ENCODE peak calls at places on chromosome 14, in four cellular contexts. One of them, this sample, is unnamed.

GRCh38 chr14:51733147-51733546 is 81.4 kb downstream of the FRMD6 start:
- DNase-seq in activated naive CD4-positive, alpha-beta T cell treated with anti-CD3 and anti-CD28 coated beads, Interleukin-2, amount 50 U/mL, for 16 hours: no peak
- DNase-seq in choroid plexus epithelial cell: no peak
- DNase-seq in retina: no peak
- DNase-seq in this sample: no peak

GRCh38 chr14:94974422-94974821 is 182.9 kb downstream of the DICER1 start:
- DNase-seq in retina: no peak
- DNase-seq in choroid plexus epithelial cell: no peak
- DNase-seq in activated naive CD4-positive, alpha-beta T cell treated with anti-CD3 and anti-CD28 coated beads, Interleukin-2, amount 50 U/mL, for 16 hours: no peak
- DNase-seq in this sample: no peak

GRCh38 chr14:84857571-84857970 is 672.4 kb upstream of the FLRT2 start:
- DNase-seq in retina: no peak
- DNase-seq in activated naive CD4-positive, alpha-beta T cell treated with anti-CD3 and anti-CD28 coated beads, Interleukin-2, amount 50 U/mL, for 16 hours: no peak
- DNase-seq in choroid plexus epithelial cell: peak
- DNase-seq in this sample: no peak

GRCh38 chr14:28770574-28770973 is 4.0 kb downstream of the FOXG1 start:
- DNase-seq in choroid plexus epithelial cell: no peak
- DNase-seq in activated naive CD4-positive, alpha-beta T cell treated with anti-CD3 and anti-CD28 coated beads, Interleukin-2, amount 50 U/mL, for 16 hours: no peak
- DNase-seq in retina: peak
- DNase-seq in this sample: no peak

GRCh38 chr14:65279958-65280357 is 132.6 kb upstream of the FUT8 start:
- DNase-seq in choroid plexus epithelial cell: no peak
- DNase-seq in retina: no peak
- DNase-seq in activated naive CD4-positive, alpha-beta T cell treated with anti-CD3 and anti-CD28 coated beads, Interleukin-2, amount 50 U/mL, for 16 hours: no peak
- DNase-seq in this sample: no peak

GRCh38 chr14:68561531-68562007 is 231.3 kb downstream of the ZFP36L1 start:
- DNase-seq in retina: peak
- DNase-seq in activated naive CD4-positive, alpha-beta T cell treated with anti-CD3 and anti-CD28 coated beads, Interleukin-2, amount 50 U/mL, for 16 hours: no peak
- DNase-seq in choroid plexus epithelial cell: no peak
- DNase-seq in this sample: no peak

GRCh38 chr14:23645812-23646647 is 9.9 kb downstream of the DHRS2 start:
- DNase-seq in retina: no peak
- DNase-seq in activated naive CD4-positive, alpha-beta T cell treated with anti-CD3 and anti-CD28 coated beads, Interleukin-2, amount 50 U/mL, for 16 hours: no peak
- DNase-seq in choroid plexus epithelial cell: no peak
- DNase-seq in this sample: no peak

GRCh38 chr14:23631702-23632460 is 4.3 kb upstream of the DHRS2 start:
- DNase-seq in activated naive CD4-positive, alpha-beta T cell treated with anti-CD3 and anti-CD28 coated beads, Interleukin-2, amount 50 U/mL, for 16 hours: peak
- DNase-seq in choroid plexus epithelial cell: peak
- DNase-seq in retina: peak
- DNase-seq in this sample: peak

GRCh38 chr14:32703246-32703645 is 235.4 kb upstream of the NPAS3 start:
- DNase-seq in activated naive CD4-positive, alpha-beta T cell treated with anti-CD3 and anti-CD28 coated beads, Interleukin-2, amount 50 U/mL, for 16 hours: no peak
- DNase-seq in choroid plexus epithelial cell: peak
- DNase-seq in retina: no peak
- DNase-seq in this sample: no peak

GRCh38 chr14:56262530-56262929 is 144.3 kb downstream of the PELI2 start:
- DNase-seq in activated naive CD4-positive, alpha-beta T cell treated with anti-CD3 and anti-CD28 coated beads, Interleukin-2, amount 50 U/mL, for 16 hours: no peak
- DNase-seq in retina: no peak
- DNase-seq in choroid plexus epithelial cell: no peak
- DNase-seq in this sample: no peak

GRCh38 chr14:32252030-32252670 is 49.1 kb upstream of the RNU6-8 start:
- DNase-seq in choroid plexus epithelial cell: peak
- DNase-seq in activated naive CD4-positive, alpha-beta T cell treated with anti-CD3 and anti-CD28 coated beads, Interleukin-2, amount 50 U/mL, for 16 hours: peak
- DNase-seq in retina: peak
- DNase-seq in this sample: peak

GRCh38 chr14:77181124-77181602 is 435 bp upstream of the TMEM63C start:
- DNase-seq in choroid plexus epithelial cell: no peak
- DNase-seq in activated naive CD4-positive, alpha-beta T cell treated with anti-CD3 and anti-CD28 coated beads, Interleukin-2, amount 50 U/mL, for 16 hours: no peak
- DNase-seq in retina: no peak
- DNase-seq in this sample: no peak

GRCh38 chr14:20455355-20456300 is 602 bp downstream of the APEX1 start:
- DNase-seq in choroid plexus epithelial cell: peak
- DNase-seq in activated naive CD4-positive, alpha-beta T cell treated with anti-CD3 and anti-CD28 coated beads, Interleukin-2, amount 50 U/mL, for 16 hours: no peak
- DNase-seq in retina: no peak
- DNase-seq in this sample: peak

GRCh38 chr14:68784298-68784910 is 8.5 kb downstream of the ZFP36L1 start:
- DNase-seq in choroid plexus epithelial cell: no peak
- DNase-seq in retina: no peak
- DNase-seq in activated naive CD4-positive, alpha-beta T cell treated with anti-CD3 and anti-CD28 coated beads, Interleukin-2, amount 50 U/mL, for 16 hours: no peak
- DNase-seq in this sample: peak

GRCh38 chr14:48616941-48617340 is 941.5 kb upstream of the MDGA2 start:
- DNase-seq in choroid plexus epithelial cell: no peak
- DNase-seq in retina: peak
- DNase-seq in activated naive CD4-positive, alpha-beta T cell treated with anti-CD3 and anti-CD28 coated beads, Interleukin-2, amount 50 U/mL, for 16 hours: no peak
- DNase-seq in this sample: no peak

GRCh38 chr14:77158175-77158908 is 16.8 kb upstream of the ZDHHC22 start:
- DNase-seq in choroid plexus epithelial cell: peak
- DNase-seq in retina: peak
- DNase-seq in activated naive CD4-positive, alpha-beta T cell treated with anti-CD3 and anti-CD28 coated beads, Interleukin-2, amount 50 U/mL, for 16 hours: no peak
- DNase-seq in this sample: peak

GRCh38 chr14:80315681-80316080 is 104.4 kb upstream of the DIO2 start:
- DNase-seq in activated naive CD4-positive, alpha-beta T cell treated with anti-CD3 and anti-CD28 coated beads, Interleukin-2, amount 50 U/mL, for 16 hours: no peak
- DNase-seq in retina: peak
- DNase-seq in choroid plexus epithelial cell: peak
- DNase-seq in this sample: no peak

GRCh38 chr14:69207435-69208041 is 16.2 kb downstream of the EXD2 start:
- DNase-seq in activated naive CD4-positive, alpha-beta T cell treated with anti-CD3 and anti-CD28 coated beads, Interleukin-2, amount 50 U/mL, for 16 hours: no peak
- DNase-seq in choroid plexus epithelial cell: no peak
- DNase-seq in retina: no peak
- DNase-seq in this sample: no peak

GRCh38 chr14:28305938-28306337 is 460.6 kb upstream of the FOXG1 start:
- DNase-seq in retina: no peak
- DNase-seq in choroid plexus epithelial cell: no peak
- DNase-seq in activated naive CD4-positive, alpha-beta T cell treated with anti-CD3 and anti-CD28 coated beads, Interleukin-2, amount 50 U/mL, for 16 hours: no peak
- DNase-seq in this sample: no peak

GRCh38 chr14:21985081-21985480 is 311.5 kb upstream of the OR4E1 start:
- DNase-seq in choroid plexus epithelial cell: no peak
- DNase-seq in retina: no peak
- DNase-seq in activated naive CD4-positive, alpha-beta T cell treated with anti-CD3 and anti-CD28 coated beads, Interleukin-2, amount 50 U/mL, for 16 hours: no peak
- DNase-seq in this sample: no peak

GRCh38 chr14:38208825-38209562 is 1.3 kb downstream of the SSTR1 start:
- DNase-seq in activated naive CD4-positive, alpha-beta T cell treated with anti-CD3 and anti-CD28 coated beads, Interleukin-2, amount 50 U/mL, for 16 hours: peak
- DNase-seq in choroid plexus epithelial cell: peak
- DNase-seq in retina: peak
- DNase-seq in this sample: peak

GRCh38 chr14:54209501-54210231 is 187.1 kb upstream of the CDKN3 start:
- DNase-seq in retina: no peak
- DNase-seq in activated naive CD4-positive, alpha-beta T cell treated with anti-CD3 and anti-CD28 coated beads, Interleukin-2, amount 50 U/mL, for 16 hours: no peak
- DNase-seq in choroid plexus epithelial cell: peak
- DNase-seq in this sample: peak

GRCh38 chr14:70280931-70281330 is 78.6 kb downstream of the COX16 start:
- DNase-seq in activated naive CD4-positive, alpha-beta T cell treated with anti-CD3 and anti-CD28 coated beads, Interleukin-2, amount 50 U/mL, for 16 hours: no peak
- DNase-seq in choroid plexus epithelial cell: no peak
- DNase-seq in retina: no peak
- DNase-seq in this sample: no peak

GRCh38 chr14:67934087-67934486 is 114.5 kb downstream of the RAD51B start:
- DNase-seq in retina: peak
- DNase-seq in choroid plexus epithelial cell: peak
- DNase-seq in activated naive CD4-positive, alpha-beta T cell treated with anti-CD3 and anti-CD28 coated beads, Interleukin-2, amount 50 U/mL, for 16 hours: no peak
- DNase-seq in this sample: peak

GRCh38 chr14:72472845-72473244 is 421.1 kb downstream of the DPF3 start:
- DNase-seq in activated naive CD4-positive, alpha-beta T cell treated with anti-CD3 and anti-CD28 coated beads, Interleukin-2, amount 50 U/mL, for 16 hours: no peak
- DNase-seq in choroid plexus epithelial cell: peak
- DNase-seq in retina: no peak
- DNase-seq in this sample: no peak

GRCh38 chr14:75469606-75470237 is 41.9 kb downstream of the JDP2 start:
- DNase-seq in retina: no peak
- DNase-seq in choroid plexus epithelial cell: no peak
- DNase-seq in activated naive CD4-positive, alpha-beta T cell treated with anti-CD3 and anti-CD28 coated beads, Interleukin-2, amount 50 U/mL, for 16 hours: no peak
- DNase-seq in this sample: no peak

GRCh38 chr14:78029471-78030372 is 140.5 kb upstream of the NRXN3 start:
- DNase-seq in activated naive CD4-positive, alpha-beta T cell treated with anti-CD3 and anti-CD28 coated beads, Interleukin-2, amount 50 U/mL, for 16 hours: no peak
- DNase-seq in retina: peak
- DNase-seq in choroid plexus epithelial cell: peak
- DNase-seq in this sample: no peak

GRCh38 chr14:44898547-44898946 is 63.2 kb downstream of the KLHL28 start:
- DNase-seq in choroid plexus epithelial cell: no peak
- DNase-seq in activated naive CD4-positive, alpha-beta T cell treated with anti-CD3 and anti-CD28 coated beads, Interleukin-2, amount 50 U/mL, for 16 hours: no peak
- DNase-seq in retina: no peak
- DNase-seq in this sample: peak

GRCh38 chr14:100726467-100726811 is 253 bp upstream of the DLK1 start:
- DNase-seq in retina: peak
- DNase-seq in choroid plexus epithelial cell: no peak
- DNase-seq in activated naive CD4-positive, alpha-beta T cell treated with anti-CD3 and anti-CD28 coated beads, Interleukin-2, amount 50 U/mL, for 16 hours: no peak
- DNase-seq in this sample: no peak

GRCh38 chr14:36784541-36784940 is 122.9 kb downstream of the PAX9 start:
- DNase-seq in activated naive CD4-positive, alpha-beta T cell treated with anti-CD3 and anti-CD28 coated beads, Interleukin-2, amount 50 U/mL, for 16 hours: no peak
- DNase-seq in choroid plexus epithelial cell: no peak
- DNase-seq in retina: no peak
- DNase-seq in this sample: peak

GRCh38 chr14:84482256-84483071 is 1047.5 kb upstream of the FLRT2 start:
- DNase-seq in activated naive CD4-positive, alpha-beta T cell treated with anti-CD3 and anti-CD28 coated beads, Interleukin-2, amount 50 U/mL, for 16 hours: no peak
- DNase-seq in retina: no peak
- DNase-seq in choroid plexus epithelial cell: peak
- DNase-seq in this sample: peak

GRCh38 chr14:77882098-77882497 is 82.2 kb downstream of the ADCK1 start:
- DNase-seq in retina: peak
- DNase-seq in choroid plexus epithelial cell: no peak
- DNase-seq in activated naive CD4-positive, alpha-beta T cell treated with anti-CD3 and anti-CD28 coated beads, Interleukin-2, amount 50 U/mL, for 16 hours: no peak
- DNase-seq in this sample: peak

GRCh38 chr14:37246427-37246829 is 48.7 kb downstream of the MIPOL1 start:
- DNase-seq in activated naive CD4-positive, alpha-beta T cell treated with anti-CD3 and anti-CD28 coated beads, Interleukin-2, amount 50 U/mL, for 16 hours: no peak
- DNase-seq in retina: peak
- DNase-seq in choroid plexus epithelial cell: peak
- DNase-seq in this sample: peak

GRCh38 chr14:36085861-36086260 is 90.7 kb downstream of the PTCSC3 start:
- DNase-seq in activated naive CD4-positive, alpha-beta T cell treated with anti-CD3 and anti-CD28 coated beads, Interleukin-2, amount 50 U/mL, for 16 hours: no peak
- DNase-seq in retina: no peak
- DNase-seq in choroid plexus epithelial cell: no peak
- DNase-seq in this sample: no peak

GRCh38 chr14:104009297-104009696 is 67.0 kb upstream of the RD3L start:
- DNase-seq in retina: no peak
- DNase-seq in choroid plexus epithelial cell: peak
- DNase-seq in activated naive CD4-positive, alpha-beta T cell treated with anti-CD3 and anti-CD28 coated beads, Interleukin-2, amount 50 U/mL, for 16 hours: no peak
- DNase-seq in this sample: no peak

GRCh38 chr14:35257809-35258208 is 34.4 kb upstream of the PSMA6 start:
- DNase-seq in retina: no peak
- DNase-seq in choroid plexus epithelial cell: peak
- DNase-seq in activated naive CD4-positive, alpha-beta T cell treated with anti-CD3 and anti-CD28 coated beads, Interleukin-2, amount 50 U/mL, for 16 hours: no peak
- DNase-seq in this sample: no peak

This sample was measured in mesenchymal stem cell.